ENCODE peak calls at places on chromosomes 5 and 9, in four cellular contexts. One of them, this sample, is unnamed.
A peak's percentile ranks its signal among the peaks of the same experiment; 100 is the strongest.

GRCh38 chr5:17056056-17056690 is 120.1 kb upstream of the MYO10 start:
- DNase-seq in psoas muscle: no peak
- DNase-seq in endothelial cell: no peak
- DNase-seq in activated CD8-positive, alpha-beta memory T cell treated with anti-CD3 and anti-CD28 coated beads, Interleukin-2, amount 50 U/mL, for 4 hours: no peak
- DNase-seq in this sample: no peak

GRCh38 chr9:26904671-26905070 is 12.1 kb upstream of the CAAP1 start:
- DNase-seq in psoas muscle: no peak
- DNase-seq in activated CD8-positive, alpha-beta memory T cell treated with anti-CD3 and anti-CD28 coated beads, Interleukin-2, amount 50 U/mL, for 4 hours: no peak
- DNase-seq in endothelial cell: no peak
- DNase-seq in this sample: no peak

GRCh38 chr9:105972805-105973204 is 278.5 kb downstream of the TMEM38B start:
- DNase-seq in psoas muscle: no peak
- DNase-seq in endothelial cell: no peak
- DNase-seq in activated CD8-positive, alpha-beta memory T cell treated with anti-CD3 and anti-CD28 coated beads, Interleukin-2, amount 50 U/mL, for 4 hours: no peak
- DNase-seq in this sample: no peak

GRCh38 chr5:151758430-151759241 is at the start of gene ATOX1:
- DNase-seq in activated CD8-positive, alpha-beta memory T cell treated with anti-CD3 and anti-CD28 coated beads, Interleukin-2, amount 50 U/mL, for 4 hours: peak; percentile 88
- DNase-seq in psoas muscle: peak; percentile 97
- DNase-seq in endothelial cell: peak; percentile 96
- DNase-seq in this sample: peak; percentile 96

GRCh38 chr5:18105449-18105848 is 471.2 kb downstream of the TAF11L14 start:
- DNase-seq in activated CD8-positive, alpha-beta memory T cell treated with anti-CD3 and anti-CD28 coated beads, Interleukin-2, amount 50 U/mL, for 4 hours: no peak
- DNase-seq in psoas muscle: no peak
- DNase-seq in endothelial cell: no peak
- DNase-seq in this sample: no peak

GRCh38 chr5:67308988-67309688 is 112.5 kb upstream of the CD180 start:
- DNase-seq in activated CD8-positive, alpha-beta memory T cell treated with anti-CD3 and anti-CD28 coated beads, Interleukin-2, amount 50 U/mL, for 4 hours: no peak
- DNase-seq in psoas muscle: no peak
- DNase-seq in endothelial cell: no peak
- DNase-seq in this sample: no peak

GRCh38 chr9:6757988-6758417 is 230 bp downstream of the KDM4C start:
- DNase-seq in endothelial cell: no peak
- DNase-seq in psoas muscle: no peak
- DNase-seq in activated CD8-positive, alpha-beta memory T cell treated with anti-CD3 and anti-CD28 coated beads, Interleukin-2, amount 50 U/mL, for 4 hours: no peak
- DNase-seq in this sample: peak; percentile 98

GRCh38 chr5:151924564-151925395 is at the start of gene GLRA1:
- DNase-seq in activated CD8-positive, alpha-beta memory T cell treated with anti-CD3 and anti-CD28 coated beads, Interleukin-2, amount 50 U/mL, for 4 hours: peak; percentile 37
- DNase-seq in psoas muscle: peak; percentile 59
- DNase-seq in endothelial cell: peak; percentile 77
- DNase-seq in this sample: peak; percentile 78

GRCh38 chr5:56819027-56819881 is 3.9 kb downstream of the MAP3K1 start:
- DNase-seq in activated CD8-positive, alpha-beta memory T cell treated with anti-CD3 and anti-CD28 coated beads, Interleukin-2, amount 50 U/mL, for 4 hours: no peak
- DNase-seq in endothelial cell: no peak
- DNase-seq in psoas muscle: no peak
- DNase-seq in this sample: no peak

GRCh38 chr5:84290161-84290560 is 94.5 kb downstream of the EDIL3 start:
- DNase-seq in activated CD8-positive, alpha-beta memory T cell treated with anti-CD3 and anti-CD28 coated beads, Interleukin-2, amount 50 U/mL, for 4 hours: no peak
- DNase-seq in psoas muscle: no peak
- DNase-seq in endothelial cell: no peak
- DNase-seq in this sample: no peak

GRCh38 chr5:14870347-14871083 is 1.1 kb downstream of the ANKH start:
- DNase-seq in endothelial cell: peak; percentile 7
- DNase-seq in activated CD8-positive, alpha-beta memory T cell treated with anti-CD3 and anti-CD28 coated beads, Interleukin-2, amount 50 U/mL, for 4 hours: peak; percentile 19
- DNase-seq in psoas muscle: peak; percentile 55
- DNase-seq in this sample: peak; percentile 55

GRCh38 chr5:57232293-57233033 is 58.6 kb downstream of the GPBP1 start:
- DNase-seq in psoas muscle: no peak
- DNase-seq in activated CD8-positive, alpha-beta memory T cell treated with anti-CD3 and anti-CD28 coated beads, Interleukin-2, amount 50 U/mL, for 4 hours: no peak
- DNase-seq in endothelial cell: no peak
- DNase-seq in this sample: no peak

GRCh38 chr5:96582343-96582742 is 79.8 kb upstream of the CAST start:
- DNase-seq in psoas muscle: no peak
- DNase-seq in endothelial cell: no peak
- DNase-seq in activated CD8-positive, alpha-beta memory T cell treated with anti-CD3 and anti-CD28 coated beads, Interleukin-2, amount 50 U/mL, for 4 hours: no peak
- DNase-seq in this sample: no peak

GRCh38 chr5:78797945-78798731 is 149.6 kb upstream of the LHFPL2 start:
- DNase-seq in endothelial cell: no peak
- DNase-seq in psoas muscle: no peak
- DNase-seq in activated CD8-positive, alpha-beta memory T cell treated with anti-CD3 and anti-CD28 coated beads, Interleukin-2, amount 50 U/mL, for 4 hours: no peak
- DNase-seq in this sample: no peak

GRCh38 chr9:106859957-106860715 is 2.8 kb upstream of the ZNF462 start:
- DNase-seq in endothelial cell: peak; percentile 63
- DNase-seq in activated CD8-positive, alpha-beta memory T cell treated with anti-CD3 and anti-CD28 coated beads, Interleukin-2, amount 50 U/mL, for 4 hours: no peak
- DNase-seq in psoas muscle: peak; percentile 72
- DNase-seq in this sample: peak; percentile 47